ENCODE peak calls at places on chromosome 16, in four cellular contexts. C is HS-5, Q is endodermal cell, K is GM23248. R is an unnamed sample.

GRCh38 chr16:54699656-54700055 is 231.0 kb upstream of the IRX5 start:
- DNase-seq in C (no peak), Q (no peak), K (no peak), R (no peak)

GRCh38 chr16:66905633-66906539 is 12.8 kb downstream of the CDH16 start:
- DNase-seq in C (no peak), Q (peak; percentile 75), K (no peak), R (no peak)

GRCh38 chr16:85083051-85083639 is 29.1 kb downstream of the CIBAR2 start:
- DNase-seq in Q (peak; percentile 75), C (no peak), K (no peak), R (no peak)

GRCh38 chr16:61150351-61150750 is 885.9 kb downstream of the CDH8 start:
- DNase-seq in C (no peak), Q (no peak), K (no peak), R (no peak)

GRCh38 chr16:52713740-52714139 is 166.8 kb upstream of the TOX3 start:
- DNase-seq in C (no peak), Q (no peak), K (no peak), R (no peak)

GRCh38 chr16:14051110-14051729 is 19.9 kb upstream of the MRTFB start:
- DNase-seq in Q (no peak), C (no peak), K (no peak), R (no peak)

GRCh38 chr16:27389272-27389961 is 12.6 kb upstream of the IL21R start:
- DNase-seq in Q (peak; percentile 5), C (no peak), K (no peak), R (peak; percentile 43)

GRCh38 chr16:88731699-88732098 is 25.4 kb downstream of the CTU2 start:
- DNase-seq in C (no peak), Q (no peak), K (no peak), R (no peak)

GRCh38 chr16:67549936-67550335 is 12.4 kb upstream of the CTCF start:
- DNase-seq in Q (no peak), C (no peak), K (no peak), R (no peak)

GRCh38 chr16:65244811-65245210 is 122.9 kb upstream of the CDH11 start:
- DNase-seq in Q (no peak), C (no peak), K (no peak), R (no peak)

GRCh38 chr16:50208460-50208931 is 55.4 kb downstream of the TENT4B start:
- DNase-seq in Q (no peak), K (peak; percentile 79), C (no peak), R (no peak)

GRCh38 chr16:80285089-80285488 is 255.7 kb upstream of the DYNLRB2 start:
- DNase-seq in K (peak; percentile 93), C (peak; percentile 41), Q (no peak), R (no peak)

GRCh38 chr16:89921699-89922476 is 1.3 kb upstream of the TUBB3 start:
- DNase-seq in K (peak; percentile 99), C (no peak), Q (peak; percentile 89), R (no peak)

GRCh38 chr16:82302007-82302733 is 132.1 kb upstream of the MPHOSPH6 start:
- DNase-seq in K (no peak), Q (no peak), C (no peak), R (no peak)

GRCh38 chr16:1696863-1697262 is 9.1 kb upstream of the MAPK8IP3 start:
- DNase-seq in C (no peak), Q (no peak), K (peak; percentile 24), R (no peak)

GRCh38 chr16:68707341-68708152 is 29.5 kb upstream of the CDH1 start:
- DNase-seq in Q (peak; percentile 93), C (no peak), K (no peak), R (no peak)

GRCh38 chr16:53282975-53283946 is 151.0 kb upstream of the RBL2 start:
- DNase-seq in K (peak; percentile 74), C (peak; percentile 23), Q (no peak), R (no peak)

GRCh38 chr16:88634994-88635670 is 3.2 kb upstream of the IL17C start:
- DNase-seq in K (peak; percentile 36), Q (no peak), C (no peak), R (no peak)

R was measured in activated CD8-positive, alpha-beta memory T cell treated with anti-CD3 and anti-CD28 coated beads for 24 hours.